ENCODE peak calls at places on chromosome 17, in ten cellular contexts. O is fibroblast of lung; N is hepatocyte; G is body of pancreas; E is mucosa of descending colon; S is cardiac muscle cell; I is bronchial epithelial cell; X is tibial nerve; R is neural progenitor cell; L is CD8-positive, alpha-beta T cell. Z is an unnamed sample.
A peak's percentile ranks its signal among the peaks of the same experiment; 100 is the strongest.

GRCh38 chr17:73099504-73099903 is 7.0 kb upstream of the SLC39A11 start:
- DNase-seq in O (no peak), N (no peak), G (no peak), E (no peak), S (no peak), I (no peak), X (no peak), R (no peak), L (no peak), Z (no peak)

GRCh38 chr17:27762527-27763305 is 37.6 kb downstream of the NOS2 start:
- DNase-seq in O (peak; percentile 29), N (peak; percentile 48), G (no peak), E (peak; percentile 45), S (peak; percentile 54), I (peak; percentile 9), X (no peak), R (peak; percentile 65), L (no peak), Z (no peak)

GRCh38 chr17:60506312-60506711 is 19.7 kb downstream of the APPBP2 start:
- DNase-seq in O (peak; percentile 92), N (peak; percentile 9), G (no peak), E (no peak), S (peak; percentile 53), I (peak; percentile 78), X (no peak), R (no peak), L (no peak), Z (no peak)

GRCh38 chr17:50681260-50682200 is 26.2 kb downstream of the ANKRD40 start:
- DNase-seq in O (peak; percentile 77), N (peak; percentile 82), G (peak; percentile 59), E (peak; percentile 71), S (peak; percentile 87), I (peak; percentile 63), X (no peak), R (peak; percentile 62), L (no peak), Z (no peak)

GRCh38 chr17:80886641-80887573 is 104.7 kb upstream of the CHMP6 start:
- DNase-seq in O (no peak), N (no peak), G (no peak), E (no peak), S (no peak), I (no peak), X (no peak), R (no peak), L (no peak), Z (no peak)

GRCh38 chr17:60496051-60496450 is 30.0 kb downstream of the APPBP2 start:
- DNase-seq in O (no peak), N (no peak), G (no peak), E (no peak), S (no peak), I (no peak), X (no peak), R (no peak), L (no peak), Z (no peak)

GRCh38 chr17:42682400-42683384 is at the start of gene CNTNAP1:
- DNase-seq in O (peak; percentile 71), N (peak; percentile 87), G (peak; percentile 54), E (peak; percentile 55), S (peak; percentile 84), I (peak; percentile 48), X (no peak), R (peak; percentile 89), L (no peak), Z (no peak)

GRCh38 chr17:16304832-16305231 is 48.4 kb downstream of the CENPV start:
- DNase-seq in O (peak; percentile 25), N (peak; percentile 55), G (no peak), E (no peak), S (peak; percentile 52), I (peak; percentile 23), X (no peak), R (peak; percentile 52), L (no peak), Z (peak; percentile 30)

GRCh38 chr17:57889892-57890856 is 40.3 kb upstream of the MRPS23 start:
- DNase-seq in O (peak; percentile 76), N (no peak), G (peak; percentile 96), E (no peak), S (peak; percentile 88), I (peak; percentile 61), X (no peak), R (no peak), L (no peak), Z (no peak)

GRCh38 chr17:66582373-66583111 is 252.4 kb upstream of the CACNG5 start:
- DNase-seq in O (no peak), N (no peak), G (no peak), E (no peak), S (no peak), I (no peak), X (no peak), R (no peak), L (no peak), Z (no peak)

GRCh38 chr17:58091024-58091567 is 7.9 kb downstream of the DYNLL2 start:
- DNase-seq in O (no peak), N (no peak), G (no peak), E (no peak), S (no peak), I (no peak), X (no peak), R (no peak), L (no peak), Z (no peak)

GRCh38 chr17:44146375-44147346 is 4.9 kb downstream of the HROB start:
- DNase-seq in O (no peak), N (no peak), G (no peak), E (no peak), S (no peak), I (no peak), X (no peak), R (no peak), L (no peak), Z (no peak)
- H3K36me3 ChIP-seq in O (peaks cover 10% of the 10 kb centered on the region), N (no peaks in the 10 kb centered on the region), G (no peaks in the 10 kb centered on the region), E (no peaks in the 10 kb centered on the region), S (no peaks in the 10 kb centered on the region), I (no peaks in the 10 kb centered on the region), X (peaks cover 9% of the 10 kb centered on the region), R (no peaks in the 10 kb centered on the region), L (no peaks in the 10 kb centered on the region), Z (no peaks in the 10 kb centered on the region)

GRCh38 chr17:1469231-1469852 is 13.3 kb upstream of the CRK start:
- DNase-seq in O (peak; percentile 80), N (no peak), G (no peak), E (no peak), S (peak; percentile 50), I (no peak), X (no peak), R (peak; percentile 72), L (no peak), Z (no peak)

GRCh38 chr17:1471490-1471889 is 15.5 kb upstream of the CRK start:
- DNase-seq in O (no peak), N (no peak), G (no peak), E (no peak), S (no peak), I (no peak), X (no peak), R (no peak), L (no peak), Z (no peak)

GRCh38 chr17:1471931-1472727 is 16.1 kb upstream of the CRK start:
- DNase-seq in O (no peak), N (no peak), G (no peak), E (no peak), S (no peak), I (no peak), X (no peak), R (no peak), L (no peak), Z (no peak)

GRCh38 chr17:1470071-1470773 is 14.2 kb upstream of the CRK start:
- DNase-seq in O (no peak), N (no peak), G (no peak), E (no peak), S (no peak), I (no peak), X (no peak), R (no peak), L (no peak), Z (no peak)

GRCh38 chr17:1470774-1471462 is 14.9 kb upstream of the CRK start:
- DNase-seq in O (no peak), N (no peak), G (no peak), E (no peak), S (no peak), I (no peak), X (no peak), R (no peak), L (no peak), Z (no peak)
- H3K36me3 ChIP-seq in O (peaks cover 49% of the 10 kb centered on the region), N (no peaks in the 10 kb centered on the region), G (peaks cover 31% of the 10 kb centered on the region), E (peaks cover 13% of the 10 kb centered on the region), S (peaks cover 6% of the 10 kb centered on the region), I (peaks cover 42% of the 10 kb centered on the region), X (peaks cover 100% of the 10 kb centered on the region), R (no peaks in the 10 kb centered on the region), L (no peaks in the 10 kb centered on the region), Z (peaks cover 13% of the 10 kb centered on the region)

GRCh38 chr17:35162755-35163154 is 15.1 kb downstream of the UNC45B start:
- DNase-seq in O (no peak), N (no peak), G (no peak), E (no peak), S (no peak), I (no peak), X (no peak), R (no peak), L (no peak), Z (no peak)

GRCh38 chr17:35160354-35161201 is 13.0 kb downstream of the UNC45B start:
- DNase-seq in O (no peak), N (no peak), G (no peak), E (no peak), S (no peak), I (no peak), X (no peak), R (no peak), L (peak; percentile 23), Z (no peak)

GRCh38 chr17:35163886-35164285 is 16.3 kb downstream of the UNC45B start:
- DNase-seq in O (no peak), N (no peak), G (no peak), E (no peak), S (no peak), I (no peak), X (no peak), R (no peak), L (no peak), Z (no peak)

GRCh38 chr17:35159926-35160325 is 12.3 kb downstream of the UNC45B start:
- DNase-seq in O (no peak), N (no peak), G (no peak), E (no peak), S (no peak), I (peak; percentile 59), X (no peak), R (no peak), L (no peak), Z (no peak)

DNA sequence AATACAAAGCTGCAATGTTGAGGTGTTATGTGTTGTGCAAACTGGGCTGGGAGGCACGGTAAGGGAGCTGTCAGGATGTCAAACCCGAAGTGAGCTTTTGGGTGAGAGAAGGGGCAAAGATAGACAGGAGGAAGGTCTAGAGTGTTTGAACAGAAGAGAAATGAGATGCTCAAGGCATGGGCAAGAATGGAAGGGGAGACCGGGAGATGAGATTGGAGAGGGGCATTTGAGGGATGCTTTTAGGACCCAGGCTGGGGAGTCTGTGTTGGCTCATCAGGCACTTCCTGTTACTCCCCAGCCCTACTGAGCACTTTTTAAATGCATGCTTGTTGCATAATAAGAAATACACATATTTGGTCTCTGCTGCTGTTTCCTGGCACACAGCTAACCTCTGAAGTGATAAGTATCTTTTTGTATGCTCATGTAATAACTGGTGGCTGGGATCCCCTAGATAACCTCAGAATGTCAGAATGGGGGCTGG is 13.7 kb downstream of the UNC45B start:
- DNase-seq in O (no peak), N (no peak), G (no peak), E (no peak), S (peak; percentile 34), I (peak; percentile 22), X (no peak), R (no peak), L (peak; percentile 6), Z (no peak)
- H3K36me3 ChIP-seq in O (no peaks in the 10 kb centered on the region), N (no peaks in the 10 kb centered on the region), G (no peaks in the 10 kb centered on the region), E (no peaks in the 10 kb centered on the region), S (peaks cover 80% of the 10 kb centered on the region), I (no peaks in the 10 kb centered on the region), X (no peaks in the 10 kb centered on the region), R (no peaks in the 10 kb centered on the region), L (no peaks in the 10 kb centered on the region), Z (no peaks in the 10 kb centered on the region)

GRCh38 chr17:28912938-28913333 is 10.1 kb upstream of the DHRS13 start:
- DNase-seq in O (no peak), N (no peak), G (no peak), E (no peak), S (no peak), I (no peak), X (no peak), R (no peak), L (no peak), Z (no peak)
- H3K36me3 ChIP-seq in O (peaks cover 43% of the 10 kb centered on the region), N (peaks cover 4% of the 10 kb centered on the region), G (peaks cover 51% of the 10 kb centered on the region), E (peaks cover 23% of the 10 kb centered on the region), S (peaks cover 90% of the 10 kb centered on the region), I (peaks cover 47% of the 10 kb centered on the region), X (peaks cover 97% of the 10 kb centered on the region), R (peaks cover 24% of the 10 kb centered on the region), L (peaks cover 91% of the 10 kb centered on the region), Z (peaks cover 93% of the 10 kb centered on the region)